ENCODE peak calls at places on chromosome 16, in eight cellular contexts. W is fibroblast of mammary gland; B is colonic mucosa; V is activated T-cell treated with anti-CD3 and anti-CD28 coated beads, Interleukin-2, amount 50 U/mL, for 48 hours; E is activated gamma-delta T cell treated with anti-CD3 and anti-CD28 coated beads, Interleukin-2, amount 50 U/mL, for 16 hours; X is foreskin fibroblast; L is activated B cell treated with CpG ODN at 0.5 μM for 24 hours; K is IMR-90. D is an unnamed sample.

GRCh38 chr16:938136-938535 is 32.6 kb downstream of the LMF1 start:
- DNase-seq in X (no peak), W (no peak), B (no peak), K (no peak), L (no peak), E (no peak), V (no peak), D (no peak)

GRCh38 chr16:1493746-1494094 is 560 bp downstream of the TELO2 start:
- DNase-seq in W (no peak), B (no peak), E (no peak), X (peak), V (no peak), L (no peak), K (no peak), D (no peak)

GRCh38 chr16:68215302-68215701 is 20.6 kb downstream of the ESRP2 start:
- DNase-seq in E (no peak), B (no peak), X (no peak), L (no peak), K (no peak), V (no peak), W (no peak), D (no peak)

GRCh38 chr16:70529051-70529777 is 5.6 kb downstream of the SF3B3 start:
- DNase-seq in X (peak), E (no peak), B (no peak), V (no peak), L (no peak), W (peak), K (peak), D (no peak)

GRCh38 chr16:1145383-1146100 is 7.4 kb upstream of the CACNA1H start:
- DNase-seq in B (no peak), W (no peak), E (no peak), K (no peak), L (no peak), V (no peak), X (no peak), D (no peak)

GRCh38 chr16:19410435-19411153 is 7.1 kb upstream of the TMC5 start:
- DNase-seq in W (no peak), L (peak), K (no peak), E (no peak), X (peak), B (peak), V (peak), D (no peak)

GRCh38 chr16:89697161-89697615 is 4.3 kb downstream of the SPATA2L start:
- DNase-seq in V (peak), X (peak), B (no peak), E (no peak), K (no peak), W (no peak), L (no peak), D (peak)

GRCh38 chr16:1512774-1513173 is 19.6 kb downstream of the TELO2 start:
- DNase-seq in V (no peak), K (no peak), B (no peak), L (no peak), X (no peak), W (no peak), E (no peak), D (no peak)

GRCh38 chr16:88759245-88759975 is 25.6 kb downstream of the PIEZO1 start:
- DNase-seq in W (peak), K (peak), X (no peak), E (no peak), B (peak), V (peak), L (no peak), D (no peak)